ENCODE peak calls at places on chromosome 20, in six cellular contexts. D, E, W, R, V and M are unnamed samples.

GRCh38 chr20:32110727-32111126 is 1.2 kb downstream of the TM9SF4 start:
- ATAC-seq in R (no peak), E (no peak), W (no peak), D (no peak), V (no peak), M (no peak)

GRCh38 chr20:62405108-62405980 is 1.7 kb downstream of the CABLES2 start:
- ATAC-seq in V (no peak), R (no peak), W (peak; percentile 22), D (peak; percentile 62), E (peak; percentile 20), M (no peak)

GRCh38 chr20:41360831-41361756 is 5.5 kb downstream of the EMILIN3 start:
- ATAC-seq in V (no peak), W (peak; percentile 9), E (no peak), D (peak; percentile 5), R (no peak), M (no peak)

GRCh38 chr20:58109126-58109880 is 119.2 kb downstream of the ANKRD60 start:
- ATAC-seq in D (peak; percentile 54), V (no peak), E (no peak), R (no peak), W (no peak), M (no peak)

GRCh38 chr20:21322921-21323321 is 19.8 kb downstream of the XRN2 start:
- ATAC-seq in E (peak; percentile 19), D (peak; percentile 27), V (peak; percentile 30), W (peak; percentile 54), R (peak; percentile 86), M (no peak)

GRCh38 chr20:10540636-10541493 is 105.8 kb downstream of the SLX4IP start:
- ATAC-seq in E (no peak), W (peak; percentile 71), R (no peak), V (no peak), D (peak; percentile 83), M (peak; percentile 78)

GRCh38 chr20:34016736-34017135 is 23.0 kb downstream of the RALY start:
- ATAC-seq in W (no peak), E (no peak), D (no peak), R (no peak), V (no peak), M (no peak)

GRCh38 chr20:25525857-25526256 is 59.5 kb downstream of the NINL start:
- ATAC-seq in D (peak; percentile 95), R (no peak), V (no peak), W (no peak), E (no peak), M (peak; percentile 45)

GRCh38 chr20:48823960-48824497 is 3.8 kb downstream of the PREX1 start:
- ATAC-seq in V (peak; percentile 90), R (peak; percentile 90), W (no peak), D (no peak), E (no peak), M (no peak)

GRCh38 chr20:58511364-58511763 is 3.8 kb downstream of the APCDD1L start:
- ATAC-seq in R (no peak), D (no peak), W (no peak), V (no peak), E (no peak), M (no peak)

GRCh38 chr20:44271915-44272663 is 25.0 kb downstream of the GDAP1L1 start:
- ATAC-seq in E (no peak), V (no peak), W (peak; percentile 47), R (no peak), D (peak; percentile 36), M (no peak)

GRCh38 chr20:9909167-9909566 is 70.3 kb upstream of the PAK5 start:
- ATAC-seq in W (no peak), E (no peak), V (no peak), R (no peak), D (no peak), M (no peak)

GRCh38 chr20:35837577-35838195 is 65.9 kb downstream of the PHF20 start:
- ATAC-seq in W (no peak), E (peak; percentile 22), D (no peak), R (no peak), V (no peak), M (no peak)

GRCh38 chr20:10654630-10655029 is 19.2 kb downstream of the JAG1 start:
- ATAC-seq in W (no peak), D (no peak), E (no peak), V (no peak), R (no peak), M (peak; percentile 87)

GRCh38 chr20:2838170-2838797 is 2.2 kb downstream of the PCED1A start:
- ATAC-seq in E (no peak), R (no peak), W (no peak), D (no peak), V (no peak), M (no peak)

GRCh38 chr20:4966826-4967751 is 34.2 kb downstream of the SLC23A2 start:
- ATAC-seq in W (no peak), V (no peak), D (peak; percentile 50), R (no peak), E (no peak), M (no peak)

GRCh38 chr20:15930324-15931305 is 642.6 kb downstream of the KIF16B start:
- ATAC-seq in V (no peak), E (no peak), D (peak; percentile 75), R (no peak), W (no peak), M (no peak)

GRCh38 chr20:25081065-25081729 is 744 bp downstream of the VSX1 start:
- ATAC-seq in V (no peak), W (no peak), R (no peak), D (no peak), E (peak; percentile 30), M (no peak)

GRCh38 chr20:24993337-24994185 is 1.0 kb upstream of the APMAP start:
- ATAC-seq in W (no peak), E (no peak), R (no peak), D (peak; percentile 21), V (no peak), M (peak; percentile 21)

GRCh38 chr20:48909910-48910309 is 11.6 kb upstream of the ARFGEF2 start:
- ATAC-seq in D (no peak), R (peak; percentile 79), E (no peak), V (no peak), W (no peak), M (no peak)

GRCh38 chr20:21101453-21102251 is 4.5 kb downstream of the LINC00237 start:
- ATAC-seq in R (peak; percentile 14), E (peak; percentile 9), D (no peak), W (no peak), V (peak; percentile 8), M (peak; percentile 33)

GRCh38 chr20:52105573-52106422 is 85.8 kb downstream of the ZFP64 start:
- ATAC-seq in W (no peak), V (peak; percentile 84), E (no peak), D (peak; percentile 84), R (peak; percentile 78), M (peak; percentile 84)

GRCh38 chr20:50850721-50851286 is 55.9 kb downstream of the BCAS4 start:
- ATAC-seq in E (no peak), R (no peak), W (peak; percentile 77), V (no peak), D (peak; percentile 57), M (no peak)

GRCh38 chr20:20594171-20594530 is 118.3 kb downstream of the RALGAPA2 start:
- ATAC-seq in V (no peak), W (no peak), D (peak; percentile 45), E (no peak), R (no peak), M (no peak)

GRCh38 chr20:2387580-2387979 is 6.9 kb downstream of the TGM6 start:
- ATAC-seq in E (no peak), R (no peak), V (no peak), D (no peak), W (peak; percentile 37), M (no peak)

GRCh38 chr20:11905460-11906150 is 12.1 kb upstream of the BTBD3 start:
- ATAC-seq in E (no peak), W (no peak), D (no peak), R (no peak), V (no peak), M (no peak)

GRCh38 chr20:2122921-2123320 is 21.3 kb downstream of the STK35 start:
- ATAC-seq in E (peak; percentile 37), W (no peak), V (no peak), R (no peak), D (no peak), M (no peak)

GRCh38 chr20:59580208-59580980 is 23.9 kb upstream of the PHACTR3 start:
- ATAC-seq in W (no peak), E (no peak), V (no peak), D (no peak), R (no peak), M (no peak)

GRCh38 chr20:61629361-61630239 is 377.5 kb downstream of the CDH4 start:
- ATAC-seq in R (no peak), D (no peak), E (no peak), W (no peak), V (no peak), M (peak; percentile 30)

GRCh38 chr20:40717343-40717865 is 28.4 kb upstream of the MAFB start:
- ATAC-seq in W (no peak), E (no peak), R (no peak), D (no peak), V (no peak), M (peak; percentile 64)

GRCh38 chr20:35252037-35252461 is 25.6 kb downstream of the MMP24 start:
- ATAC-seq in E (no peak), V (peak; percentile 95), D (no peak), W (no peak), R (peak; percentile 96), M (no peak)

GRCh38 chr20:19903168-19903676 is 113.9 kb upstream of the NAA20 start:
- ATAC-seq in D (peak; percentile 51), V (no peak), E (peak; percentile 19), W (no peak), R (peak; percentile 21), M (no peak)

GRCh38 chr20:39825950-39826349 is 863.1 kb downstream of the MAFB start:
- ATAC-seq in R (peak; percentile 48), E (no peak), W (no peak), V (no peak), D (no peak), M (peak; percentile 19)

GRCh38 chr20:50286609-50287008 is 96.0 kb downstream of the CEBPB start:
- ATAC-seq in V (peak; percentile 8), R (peak; percentile 33), E (peak; percentile 53), W (peak; percentile 56), D (peak; percentile 86), M (no peak)

GRCh38 chr20:63282946-63283345 is 10.0 kb upstream of the COL20A1 start:
- ATAC-seq in V (no peak), R (no peak), W (no peak), D (no peak), E (no peak), M (no peak)

GRCh38 chr20:7113577-7114466 is 346.3 kb downstream of the BMP2 start:
- ATAC-seq in D (peak; percentile 87), W (peak; percentile 63), E (peak; percentile 75), R (no peak), V (no peak), M (peak; percentile 48)

GRCh38 chr20:54194724-54195438 is 13.0 kb upstream of the PFDN4 start:
- ATAC-seq in V (peak; percentile 39), D (peak; percentile 90), E (no peak), R (peak; percentile 43), W (peak; percentile 91), M (peak; percentile 74)

GRCh38 chr20:23339986-23340385 is 10.6 kb upstream of the NXT1 start:
- ATAC-seq in R (no peak), D (peak; percentile 32), V (no peak), E (no peak), W (peak; percentile 35), M (no peak)

GRCh38 chr20:35003211-35004031 is 47.8 kb downstream of the MYH7B start:
- ATAC-seq in W (no peak), R (no peak), E (peak; percentile 1), V (no peak), D (no peak), M (no peak)

GRCh38 chr20:32979201-32979998 is 24.8 kb downstream of the SUN5 start:
- ATAC-seq in E (no peak), D (no peak), R (no peak), V (no peak), W (no peak), M (no peak)